ENCODE peak calls at places on chromosomes 4 and X, in four cellular contexts. M, Z, I and K are unnamed samples.

GRCh38 chr4:37665347-37666009 is 20.7 kb downstream of the RELL1 start:
- ATAC-seq in M (peak), Z (no peak), I (peak), K (no peak)

GRCh38 chrX:100850317-100850716 is 23.8 kb downstream of the NOX1 start:
- ATAC-seq in M (no peak), Z (no peak), I (no peak), K (no peak)

GRCh38 chr4:115113382-115114106 is at the start of gene NDST4:
- ATAC-seq in M (no peak), Z (no peak), I (no peak), K (peak)

GRCh38 chr4:159281781-159282180 is 178.9 kb downstream of the RAPGEF2 start:
- ATAC-seq in M (no peak), Z (no peak), I (no peak), K (no peak)

GRCh38 chr4:180947421-180947820 is 1295.8 kb upstream of the TENM3 start:
- ATAC-seq in M (no peak), Z (no peak), I (no peak), K (no peak)

GRCh38 chrX:41912922-41913321 is 10.4 kb downstream of the CASK start:
- ATAC-seq in M (no peak), Z (no peak), I (no peak), K (no peak)

GRCh38 chrX:101029665-101030064 is 22.2 kb downstream of the TRMT2B start:
- ATAC-seq in M (no peak), Z (no peak), I (no peak), K (no peak)

GRCh38 chr4:70183168-70183939 is 12.2 kb upstream of the ODAM start:
- ATAC-seq in M (no peak), Z (peak), I (no peak), K (no peak)

GRCh38 chr4:145870155-145871020 is 68.2 kb downstream of the ZNF827 start:
- ATAC-seq in M (no peak), Z (no peak), I (peak), K (no peak)

GRCh38 chr4:180304321-180304720 is 1938.9 kb upstream of the TENM3 start:
- ATAC-seq in M (no peak), Z (no peak), I (no peak), K (no peak)

GRCh38 chr4:75892508-75892907 is 9.7 kb downstream of the PPEF2 start:
- ATAC-seq in M (no peak), Z (peak), I (no peak), K (no peak)

GRCh38 chrX:18702362-18703195 is 4.9 kb upstream of the PPEF1 start:
- ATAC-seq in M (no peak), Z (no peak), I (no peak), K (no peak)

GRCh38 chr4:27154706-27155105 is 294.1 kb downstream of the STIM2 start:
- ATAC-seq in M (no peak), Z (no peak), I (no peak), K (no peak)

GRCh38 chr4:808860-809570 is 16.9 kb downstream of the CPLX1 start:
- ATAC-seq in M (peak), Z (no peak), I (no peak), K (no peak)

GRCh38 chr4:80423553-80424224 is 88.2 kb downstream of the CFAP299 start:
- ATAC-seq in M (no peak), Z (peak), I (no peak), K (no peak)

GRCh38 chrX:70088791-70089190 is 26.5 kb downstream of the OTUD6A start:
- ATAC-seq in M (no peak), Z (no peak), I (no peak), K (no peak)

GRCh38 chr4:81257021-81257420 is 42.0 kb upstream of the PRKG2 start:
- ATAC-seq in M (no peak), Z (no peak), I (no peak), K (no peak)

GRCh38 chr4:38195911-38196310 is 235.7 kb downstream of the PTTG2 start:
- ATAC-seq in M (no peak), Z (no peak), I (no peak), K (no peak)

GRCh38 chr4:108838451-108838850 is 75.6 kb upstream of the ETNPPL start:
- ATAC-seq in M (no peak), Z (no peak), I (no peak), K (no peak)

GRCh38 chr4:149884529-149885206 is 69.0 kb upstream of the IQCM start:
- ATAC-seq in M (no peak), Z (no peak), I (no peak), K (peak)

GRCh38 chrX:132022863-132023116 is 312 bp upstream of the STK26 start:
- ATAC-seq in M (no peak), Z (peak), I (no peak), K (peak)

GRCh38 chr4:20318011-20318898 is 66.5 kb downstream of the SLIT2 start:
- ATAC-seq in M (no peak), Z (no peak), I (no peak), K (no peak)

GRCh38 chr4:118814054-118814453 is 21.9 kb downstream of the SEC24D start:
- ATAC-seq in M (peak), Z (no peak), I (peak), K (no peak)

GRCh38 chr4:106325800-106326199 is 9.4 kb downstream of the AIMP1 start:
- ATAC-seq in M (no peak), Z (no peak), I (no peak), K (no peak)

GRCh38 chr4:155742310-155743015 is 16.4 kb upstream of the GUCY1B1 start:
- ATAC-seq in M (no peak), Z (no peak), I (peak), K (no peak)

GRCh38 chrX:19617550-19617949 is 102.2 kb upstream of the MAP3K15 start:
- ATAC-seq in M (no peak), Z (no peak), I (no peak), K (no peak)

GRCh38 chr4:142236268-142236667 is 599.9 kb downstream of the IL15 start:
- ATAC-seq in M (no peak), Z (no peak), I (no peak), K (no peak)

GRCh38 chr4:156946508-156947197 is 24.9 kb downstream of the PDGFC start:
- ATAC-seq in M (peak), Z (no peak), I (peak), K (peak)

GRCh38 chr4:53608649-53609048 is 17.4 kb upstream of the LNX1 start:
- ATAC-seq in M (no peak), Z (no peak), I (no peak), K (no peak)